ENCODE peak calls at places on chromosomes 13 and 19, in five cellular contexts. H is activated T-helper 1 cell treated with Interleukin-2 at 50 U/mL for 16 hours; U is stimulated activated CD8-positive, alpha-beta memory T cell treated with anti-CD3 and anti-CD28 coated beads, Interleukin-15, amount 100 ng/mL, for 4 hours; N is MV-4-11; M is brain microvascular endothelial cell. A is an unnamed sample.

GRCh38 chr13:37640499-37640898 is 41.9 kb upstream of the POSTN start:
- DNase-seq in M (peak), U (no peak), H (no peak), N (peak), A (peak)

GRCh38 chr13:70391678-70392077 is 283.4 kb upstream of the KLHL1 start:
- DNase-seq in H (no peak), U (no peak), N (no peak), M (no peak), A (no peak)

GRCh38 chr13:39577833-39578232 is 25.2 kb downstream of the LHFPL6 start:
- DNase-seq in H (no peak), U (no peak), N (no peak), M (no peak), A (no peak)

GRCh38 chr19:39417463-39418181 is 5.2 kb downstream of the PLEKHG2 start:
- DNase-seq in M (no peak), U (no peak), H (no peak), N (no peak), A (no peak)

GRCh38 chr13:51444922-51445321 is 7.9 kb downstream of the INTS6 start:
- DNase-seq in H (no peak), M (no peak), U (no peak), N (peak), A (no peak)

GRCh38 chr13:43316997-43317396 is 293.6 kb downstream of the DNAJC15 start:
- DNase-seq in N (peak), M (peak), U (no peak), H (no peak), A (peak)

GRCh38 chr13:23960566-23961156 is 63.4 kb upstream of the C1QTNF9B start:
- DNase-seq in M (peak), N (peak), U (no peak), H (no peak), A (peak)

GRCh38 chr13:100673831-100674362 is 698 bp downstream of the TMTC4 start:
- DNase-seq in M (peak), H (peak), U (peak), N (peak), A (peak)

GRCh38 chr13:112529216-112529615 is 58.7 kb downstream of the TUBGCP3 start:
- DNase-seq in H (no peak), M (no peak), U (no peak), N (no peak), A (no peak)

GRCh38 chr13:76226941-76227340 is 590.8 kb downstream of the LMO7 start:
- DNase-seq in M (no peak), H (no peak), U (no peak), N (no peak), A (no peak)

GRCh38 chr19:18057557-18057956 is 29.2 kb downstream of the IL12RB1 start:
- DNase-seq in N (peak), M (no peak), H (no peak), U (no peak), A (no peak)

GRCh38 chr13:47148543-47148942 is 251.7 kb upstream of the HTR2A start:
- DNase-seq in U (no peak), N (no peak), M (no peak), H (no peak), A (peak)

GRCh38 chr13:21872795-21873194 is 201.9 kb downstream of the FGF9 start:
- DNase-seq in U (no peak), H (no peak), N (no peak), M (no peak), A (no peak)

GRCh38 chr13:101346161-101346560 is 70.1 kb downstream of the NALCN start:
- DNase-seq in N (no peak), U (no peak), M (peak), H (no peak), A (no peak)

GRCh38 chr13:57314897-57315520 is 148.0 kb downstream of the PRR20E start:
- DNase-seq in H (no peak), U (no peak), N (no peak), M (no peak), A (peak)

GRCh38 chr19:8028951-8029491 is 23.5 kb upstream of the CCL25 start:
- DNase-seq in U (no peak), M (no peak), H (no peak), N (no peak), A (no peak)

GRCh38 chr19:19418548-19419260 is 13.2 kb downstream of the GATAD2A start:
- DNase-seq in H (no peak), U (no peak), N (peak), M (no peak), A (no peak)

GRCh38 chr19:29364999-29365398 is 152.0 kb upstream of the UQCRFS1 start:
- DNase-seq in M (no peak), U (no peak), H (no peak), N (no peak), A (no peak)

GRCh38 chr13:91031508-91031907 is 316.0 kb upstream of the MIR17HG start:
- DNase-seq in M (no peak), U (no peak), H (no peak), N (no peak), A (no peak)

GRCh38 chr13:98508280-98509074 is 68.4 kb downstream of the STK24 start:
- DNase-seq in M (peak), H (no peak), U (no peak), N (no peak), A (peak)

GRCh38 chr19:35267818-35268545 is 780 bp upstream of the USF2 start:
- DNase-seq in U (no peak), N (peak), M (peak), H (peak), A (peak)

GRCh38 chr19:6719992-6720368 is 470 bp downstream of the C3 start:
- DNase-seq in U (no peak), M (no peak), N (no peak), H (no peak), A (no peak)

GRCh38 chr19:7099597-7099921 is 30.1 kb downstream of the ZNF557 start:
- DNase-seq in H (no peak), M (no peak), N (no peak), U (no peak), A (no peak)

GRCh38 chr13:113747291-113747833 is 11.7 kb upstream of the TMEM255B start:
- DNase-seq in H (no peak), U (no peak), M (no peak), N (no peak), A (no peak)

GRCh38 chr19:29817316-29817715 is 5.5 kb downstream of the CCNE1 start:
- DNase-seq in H (no peak), N (no peak), U (no peak), M (no peak), A (no peak)

GRCh38 chr19:45952691-45953505 is 20.8 kb downstream of the NOVA2 start:
- DNase-seq in H (no peak), M (peak), U (no peak), N (peak), A (peak)

GRCh38 chr19:17320435-17320834 is 11.1 kb downstream of the DDA1 start:
- DNase-seq in N (no peak), M (no peak), H (no peak), U (no peak), A (no peak)

GRCh38 chr13:27789495-27790303 is 2.6 kb upstream of the GSX1 start:
- DNase-seq in M (no peak), U (no peak), N (no peak), H (no peak), A (no peak)

GRCh38 chr13:48192536-48192935 is 40.5 kb upstream of the ITM2B start:
- DNase-seq in H (no peak), N (no peak), U (no peak), M (no peak), A (no peak)

GRCh38 chr13:30826911-30827577 is 79.0 kb upstream of the MEDAG start:
- DNase-seq in H (no peak), U (no peak), M (no peak), N (no peak), A (no peak)

GRCh38 chr19:44356383-44357111 is at the start of gene ZNF112:
- DNase-seq in H (no peak), U (no peak), N (peak), M (peak), A (peak)

GRCh38 chr19:17654993-17655392 is 33.2 kb downstream of the UNC13A start:
- DNase-seq in M (no peak), U (no peak), N (no peak), H (no peak), A (no peak)

GRCh38 chr19:3683866-3684816 is 16.1 kb downstream of the PIP5K1C start:
- DNase-seq in N (peak), H (no peak), U (no peak), M (peak), A (no peak)

GRCh38 chr19:10968527-10969081 is 7.8 kb downstream of the SMARCA4 start:
- DNase-seq in U (no peak), N (no peak), H (no peak), M (no peak), A (no peak)

GRCh38 chr19:49272204-49272603 is 52.8 kb downstream of the SLC6A16 start:
- DNase-seq in M (peak), N (no peak), H (no peak), U (no peak), A (peak)

GRCh38 chr13:78602561-78603239 is 652 bp downstream of the POU4F1 start:
- DNase-seq in N (peak), H (no peak), U (no peak), M (no peak), A (no peak)

GRCh38 chr19:5170329-5170745 is 170.3 kb downstream of the PTPRS start:
- DNase-seq in H (peak), N (no peak), M (no peak), U (no peak), A (no peak)